ENCODE peak calls at places on chromosomes 16 and 17, in eight cellular contexts. One of them, this sample, is unnamed.

GRCh38 chr17:73490851-73491250 is 153.4 kb downstream of the SDK2 start:
- DNase-seq in NCI-H1694 treated with DMSO at 0.1 percent for 48 hours: no peak
- DNase-seq in NCI-H1930: no peak
- DNase-seq in Caki2: no peak
- DNase-seq in NCI-H2107: no peak
- DNase-seq in WTC11: no peak
- DNase-seq in Kasumi-1: no peak
- DNase-seq in mesendoderm: no peak
- DNase-seq in this sample: no peak

GRCh38 chr17:82807101-82807500 is 32.7 kb downstream of the ZNF750 start:
- DNase-seq in Kasumi-1: no peak
- DNase-seq in NCI-H2107: no peak
- DNase-seq in mesendoderm: no peak
- DNase-seq in NCI-H1694 treated with DMSO at 0.1 percent for 48 hours: no peak
- DNase-seq in Caki2: no peak
- DNase-seq in NCI-H1930: no peak
- DNase-seq in WTC11: no peak
- DNase-seq in this sample: no peak

GRCh38 chr16:59527206-59527997 is 793.3 kb upstream of the GOT2 start:
- DNase-seq in Kasumi-1: no peak
- DNase-seq in NCI-H2107: no peak
- DNase-seq in Caki2: no peak
- DNase-seq in NCI-H1930: no peak
- DNase-seq in NCI-H1694 treated with DMSO at 0.1 percent for 48 hours: no peak
- DNase-seq in mesendoderm: peak
- DNase-seq in WTC11: no peak
- DNase-seq in this sample: no peak

GRCh38 chr17:29524692-29525091 is 42.1 kb downstream of the ABHD15 start:
- DNase-seq in NCI-H1930: no peak
- DNase-seq in NCI-H2107: no peak
- DNase-seq in NCI-H1694 treated with DMSO at 0.1 percent for 48 hours: no peak
- DNase-seq in WTC11: no peak
- DNase-seq in Kasumi-1: no peak
- DNase-seq in Caki2: no peak
- DNase-seq in mesendoderm: no peak
- DNase-seq in this sample: no peak

GRCh38 chr17:70521821-70522256 is 352.5 kb downstream of the KCNJ2 start:
- DNase-seq in Caki2: no peak
- DNase-seq in Kasumi-1: no peak
- DNase-seq in NCI-H1930: peak
- DNase-seq in mesendoderm: no peak
- DNase-seq in NCI-H1694 treated with DMSO at 0.1 percent for 48 hours: no peak
- DNase-seq in WTC11: no peak
- DNase-seq in NCI-H2107: no peak
- DNase-seq in this sample: no peak

GRCh38 chr16:51399908-51400670 is 249.0 kb upstream of the SALL1 start:
- DNase-seq in NCI-H1930: no peak
- DNase-seq in NCI-H2107: no peak
- DNase-seq in mesendoderm: peak
- DNase-seq in WTC11: no peak
- DNase-seq in Kasumi-1: no peak
- DNase-seq in Caki2: no peak
- DNase-seq in NCI-H1694 treated with DMSO at 0.1 percent for 48 hours: no peak
- DNase-seq in this sample: no peak

GRCh38 chr16:68592466-68593337 is 52.4 kb upstream of the CDH3 start:
- DNase-seq in NCI-H1694 treated with DMSO at 0.1 percent for 48 hours: no peak
- DNase-seq in Caki2: no peak
- DNase-seq in NCI-H2107: no peak
- DNase-seq in WTC11: no peak
- DNase-seq in mesendoderm: no peak
- DNase-seq in Kasumi-1: peak
- DNase-seq in NCI-H1930: no peak
- DNase-seq in this sample: peak

GRCh38 chr17:6476834-6477210 is 32.6 kb downstream of the PIMREG start:
- DNase-seq in Kasumi-1: no peak
- DNase-seq in NCI-H2107: no peak
- DNase-seq in WTC11: no peak
- DNase-seq in NCI-H1930: no peak
- DNase-seq in NCI-H1694 treated with DMSO at 0.1 percent for 48 hours: no peak
- DNase-seq in Caki2: no peak
- DNase-seq in mesendoderm: peak
- DNase-seq in this sample: peak

GRCh38 chr17:40303009-40303657 is 5.8 kb upstream of the RARA start:
- DNase-seq in WTC11: peak
- DNase-seq in NCI-H1694 treated with DMSO at 0.1 percent for 48 hours: peak
- DNase-seq in Kasumi-1: peak
- DNase-seq in NCI-H2107: no peak
- DNase-seq in mesendoderm: peak
- DNase-seq in Caki2: peak
- DNase-seq in NCI-H1930: peak
- DNase-seq in this sample: peak

GRCh38 chr17:60914078-60914477 is 236.4 kb downstream of the BCAS3 start:
- DNase-seq in NCI-H1930: no peak
- DNase-seq in mesendoderm: no peak
- DNase-seq in WTC11: no peak
- DNase-seq in NCI-H1694 treated with DMSO at 0.1 percent for 48 hours: no peak
- DNase-seq in NCI-H2107: no peak
- DNase-seq in Caki2: no peak
- DNase-seq in Kasumi-1: no peak
- DNase-seq in this sample: no peak

GRCh38 chr17:58085039-58085715 is 2.0 kb downstream of the DYNLL2 start:
- DNase-seq in NCI-H2107: no peak
- DNase-seq in NCI-H1930: no peak
- DNase-seq in NCI-H1694 treated with DMSO at 0.1 percent for 48 hours: no peak
- DNase-seq in Caki2: no peak
- DNase-seq in mesendoderm: no peak
- DNase-seq in Kasumi-1: no peak
- DNase-seq in WTC11: no peak
- DNase-seq in this sample: no peak

GRCh38 chr17:45719335-45720071 is 64.6 kb upstream of the CRHR1 start:
- DNase-seq in NCI-H1930: no peak
- DNase-seq in WTC11: peak
- DNase-seq in mesendoderm: peak
- DNase-seq in Caki2: peak
- DNase-seq in NCI-H1694 treated with DMSO at 0.1 percent for 48 hours: peak
- DNase-seq in NCI-H2107: peak
- DNase-seq in Kasumi-1: peak
- DNase-seq in this sample: peak

GRCh38 chr17:15287533-15288267 is 22.6 kb upstream of the PMP22 start:
- DNase-seq in Kasumi-1: no peak
- DNase-seq in mesendoderm: no peak
- DNase-seq in Caki2: no peak
- DNase-seq in NCI-H1930: no peak
- DNase-seq in WTC11: no peak
- DNase-seq in NCI-H2107: no peak
- DNase-seq in NCI-H1694 treated with DMSO at 0.1 percent for 48 hours: no peak
- DNase-seq in this sample: no peak

GRCh38 chr17:56521439-56522141 is 71.9 kb upstream of the NOG start:
- DNase-seq in WTC11: no peak
- DNase-seq in mesendoderm: no peak
- DNase-seq in NCI-H2107: no peak
- DNase-seq in Caki2: no peak
- DNase-seq in Kasumi-1: no peak
- DNase-seq in NCI-H1930: no peak
- DNase-seq in NCI-H1694 treated with DMSO at 0.1 percent for 48 hours: no peak
- DNase-seq in this sample: peak

GRCh38 chr16:89693289-89693731 is 6.8 kb downstream of the CDK10 start:
- DNase-seq in Kasumi-1: no peak
- DNase-seq in NCI-H2107: no peak
- DNase-seq in Caki2: no peak
- DNase-seq in WTC11: no peak
- DNase-seq in NCI-H1930: no peak
- DNase-seq in NCI-H1694 treated with DMSO at 0.1 percent for 48 hours: no peak
- DNase-seq in mesendoderm: no peak
- DNase-seq in this sample: no peak

GRCh38 chr17:74840989-74841666 is 18.6 kb downstream of the GRIN2C start:
- DNase-seq in NCI-H2107: no peak
- DNase-seq in NCI-H1930: no peak
- DNase-seq in WTC11: no peak
- DNase-seq in mesendoderm: peak
- DNase-seq in Caki2: no peak
- DNase-seq in NCI-H1694 treated with DMSO at 0.1 percent for 48 hours: peak
- DNase-seq in Kasumi-1: peak
- DNase-seq in this sample: peak

GRCh38 chr16:3461120-3461519 is 17.6 kb downstream of the NAA60 start:
- DNase-seq in WTC11: no peak
- DNase-seq in Kasumi-1: peak
- DNase-seq in NCI-H1930: no peak
- DNase-seq in NCI-H2107: no peak
- DNase-seq in Caki2: no peak
- DNase-seq in NCI-H1694 treated with DMSO at 0.1 percent for 48 hours: no peak
- DNase-seq in mesendoderm: peak
- DNase-seq in this sample: peak

GRCh38 chr16:1057252-1057932 is 15.2 kb upstream of the SSTR5 start:
- DNase-seq in NCI-H1930: no peak
- DNase-seq in mesendoderm: peak
- DNase-seq in NCI-H1694 treated with DMSO at 0.1 percent for 48 hours: no peak
- DNase-seq in Caki2: no peak
- DNase-seq in Kasumi-1: peak
- DNase-seq in WTC11: peak
- DNase-seq in NCI-H2107: no peak
- DNase-seq in this sample: no peak

GRCh38 chr16:56897026-56897799 is 32.2 kb downstream of the SLC12A3 start:
- DNase-seq in Caki2: no peak
- DNase-seq in NCI-H2107: no peak
- DNase-seq in NCI-H1930: no peak
- DNase-seq in NCI-H1694 treated with DMSO at 0.1 percent for 48 hours: no peak
- DNase-seq in mesendoderm: no peak
- DNase-seq in Kasumi-1: no peak
- DNase-seq in WTC11: no peak
- DNase-seq in this sample: no peak

GRCh38 chr16:10941127-10941933 is 938 bp downstream of the DEXI start:
- DNase-seq in Caki2: peak
- DNase-seq in Kasumi-1: no peak
- DNase-seq in mesendoderm: peak
- DNase-seq in NCI-H1694 treated with DMSO at 0.1 percent for 48 hours: no peak
- DNase-seq in NCI-H1930: no peak
- DNase-seq in NCI-H2107: no peak
- DNase-seq in WTC11: no peak
- DNase-seq in this sample: no peak

GRCh38 chr17:19645608-19646250 is 2.8 kb upstream of the ALDH3A2 start:
- DNase-seq in NCI-H1694 treated with DMSO at 0.1 percent for 48 hours: peak
- DNase-seq in Kasumi-1: peak
- DNase-seq in WTC11: peak
- DNase-seq in NCI-H1930: peak
- DNase-seq in NCI-H2107: no peak
- DNase-seq in Caki2: peak
- DNase-seq in mesendoderm: peak
- DNase-seq in this sample: peak

GRCh38 chr16:71537643-71538042 is 11.4 kb downstream of the CHST4 start:
- DNase-seq in NCI-H1694 treated with DMSO at 0.1 percent for 48 hours: peak
- DNase-seq in Caki2: peak
- DNase-seq in Kasumi-1: peak
- DNase-seq in WTC11: peak
- DNase-seq in mesendoderm: peak
- DNase-seq in NCI-H1930: peak
- DNase-seq in NCI-H2107: peak
- DNase-seq in this sample: peak

GRCh38 chr17:40724656-40725055 is 21.1 kb upstream of the KRT24 start:
- DNase-seq in mesendoderm: no peak
- DNase-seq in NCI-H1930: no peak
- DNase-seq in Caki2: no peak
- DNase-seq in NCI-H2107: no peak
- DNase-seq in WTC11: no peak
- DNase-seq in NCI-H1694 treated with DMSO at 0.1 percent for 48 hours: no peak
- DNase-seq in Kasumi-1: no peak
- DNase-seq in this sample: no peak

GRCh38 chr16:28543072-28543471 is 4.3 kb upstream of the NUPR1 start:
- DNase-seq in NCI-H1694 treated with DMSO at 0.1 percent for 48 hours: no peak
- DNase-seq in NCI-H1930: no peak
- DNase-seq in WTC11: no peak
- DNase-seq in Caki2: no peak
- DNase-seq in NCI-H2107: peak
- DNase-seq in mesendoderm: no peak
- DNase-seq in Kasumi-1: peak
- DNase-seq in this sample: peak

GRCh38 chr16:46920402-46921068 is 36.4 kb downstream of the GPT2 start:
- DNase-seq in mesendoderm: no peak
- DNase-seq in NCI-H1930: no peak
- DNase-seq in NCI-H1694 treated with DMSO at 0.1 percent for 48 hours: no peak
- DNase-seq in Kasumi-1: no peak
- DNase-seq in WTC11: no peak
- DNase-seq in NCI-H2107: no peak
- DNase-seq in Caki2: no peak
- DNase-seq in this sample: no peak

GRCh38 chr17:71760062-71760720 is 360.6 kb upstream of the SOX9 start:
- DNase-seq in NCI-H1694 treated with DMSO at 0.1 percent for 48 hours: no peak
- DNase-seq in NCI-H1930: no peak
- DNase-seq in WTC11: no peak
- DNase-seq in Kasumi-1: no peak
- DNase-seq in Caki2: peak
- DNase-seq in NCI-H2107: no peak
- DNase-seq in mesendoderm: no peak
- DNase-seq in this sample: no peak

GRCh38 chr17:31573047-31573446 is 181.6 kb downstream of the RAB11FIP4 start:
- DNase-seq in NCI-H1930: no peak
- DNase-seq in Caki2: no peak
- DNase-seq in NCI-H1694 treated with DMSO at 0.1 percent for 48 hours: no peak
- DNase-seq in WTC11: no peak
- DNase-seq in Kasumi-1: no peak
- DNase-seq in NCI-H2107: no peak
- DNase-seq in mesendoderm: no peak
- DNase-seq in this sample: no peak

GRCh38 chr17:12053552-12053951 is 32.9 kb downstream of the MAP2K4 start:
- DNase-seq in Kasumi-1: no peak
- DNase-seq in NCI-H1930: no peak
- DNase-seq in WTC11: no peak
- DNase-seq in Caki2: no peak
- DNase-seq in NCI-H1694 treated with DMSO at 0.1 percent for 48 hours: no peak
- DNase-seq in NCI-H2107: no peak
- DNase-seq in mesendoderm: peak
- DNase-seq in this sample: no peak

GRCh38 chr16:4914528-4915225 is 22.3 kb downstream of the PPL start:
- DNase-seq in WTC11: no peak
- DNase-seq in Caki2: no peak
- DNase-seq in NCI-H1930: no peak
- DNase-seq in Kasumi-1: no peak
- DNase-seq in NCI-H2107: no peak
- DNase-seq in mesendoderm: no peak
- DNase-seq in NCI-H1694 treated with DMSO at 0.1 percent for 48 hours: no peak
- DNase-seq in this sample: no peak

GRCh38 chr16:84246679-84247077 is 6.9 kb upstream of the KCNG4 start:
- DNase-seq in NCI-H1694 treated with DMSO at 0.1 percent for 48 hours: peak
- DNase-seq in NCI-H2107: no peak
- DNase-seq in WTC11: no peak
- DNase-seq in NCI-H1930: no peak
- DNase-seq in Caki2: no peak
- DNase-seq in mesendoderm: no peak
- DNase-seq in Kasumi-1: no peak
- DNase-seq in this sample: peak

GRCh38 chr17:828761-829160 is 46.6 kb downstream of the MRM3 start:
- DNase-seq in NCI-H1694 treated with DMSO at 0.1 percent for 48 hours: no peak
- DNase-seq in Kasumi-1: no peak
- DNase-seq in Caki2: no peak
- DNase-seq in NCI-H2107: no peak
- DNase-seq in WTC11: no peak
- DNase-seq in mesendoderm: no peak
- DNase-seq in NCI-H1930: no peak
- DNase-seq in this sample: no peak

GRCh38 chr17:66737524-66737923 is 97.4 kb upstream of the CACNG5 start:
- DNase-seq in NCI-H1694 treated with DMSO at 0.1 percent for 48 hours: no peak
- DNase-seq in WTC11: peak
- DNase-seq in mesendoderm: peak
- DNase-seq in Kasumi-1: no peak
- DNase-seq in NCI-H1930: no peak
- DNase-seq in Caki2: no peak
- DNase-seq in NCI-H2107: no peak
- DNase-seq in this sample: no peak

This sample was measured in NB4.